ENCODE peak calls at places on chromosomes 6 and 20, in ten cellular contexts. D is ascending aorta, K is IMR-90, O is aorta, V is gastrocnemius medialis, Y is psoas muscle, G is choroid plexus epithelial cell, R is HepG2, B is PC-9, L is HFF-Myc. H is an unnamed sample.

GRCh38 chr6:51526049-51526448 is 561.4 kb downstream of the PKHD1 start:
- DNase-seq in D (no peak), K (no peak), O (no peak), V (no peak), Y (no peak), G (no peak), R (no peak), B (no peak), L (no peak), H (no peak)

GRCh38 chr20:32493356-32493755 is 91.8 kb downstream of the NOL4L start:
- DNase-seq in D (no peak), K (no peak), O (peak), V (no peak), Y (no peak), G (no peak), R (no peak), B (no peak), L (no peak), H (no peak)

GRCh38 chr20:38211200-38212097 is 46.4 kb upstream of the TGM2 start:
- DNase-seq in D (no peak), K (no peak), O (peak), V (no peak), Y (no peak), G (no peak), R (no peak), B (no peak), L (no peak), H (no peak)

GRCh38 chr20:8370774-8371173 is 238.7 kb downstream of the PLCB1 start:
- DNase-seq in D (no peak), K (no peak), O (no peak), V (no peak), Y (no peak), G (no peak), R (no peak), B (no peak), L (no peak), H (no peak)

GRCh38 chr6:41970436-41970846 is 28.8 kb upstream of the CCND3 start:
- DNase-seq in D (no peak), K (peak), O (no peak), V (peak), Y (peak), G (peak), R (no peak), B (no peak), L (no peak), H (no peak)

GRCh38 chr6:28240517-28240916 is 11.6 kb downstream of the ZKSCAN4 start:
- DNase-seq in D (no peak), K (peak), O (no peak), V (no peak), Y (no peak), G (no peak), R (no peak), B (no peak), L (no peak), H (no peak)

GRCh38 chr6:131136021-131136847 is 967 bp downstream of the AKAP7 start:
- DNase-seq in D (no peak), K (peak), O (no peak), V (peak), Y (no peak), G (peak), R (peak), B (no peak), L (no peak), H (peak)

GRCh38 chr6:84258268-84258667 is 30.8 kb upstream of the CEP162 start:
- DNase-seq in D (no peak), K (no peak), O (no peak), V (no peak), Y (no peak), G (peak), R (no peak), B (no peak), L (no peak), H (no peak)

GRCh38 chr20:25310921-25311728 is 63.2 kb downstream of the PYGB start:
- DNase-seq in D (peak), K (peak), O (peak), V (no peak), Y (no peak), G (peak), R (peak), B (no peak), L (no peak), H (peak)

GRCh38 chr6:69816569-69816968 is 19.8 kb upstream of the LMBRD1 start:
- DNase-seq in D (no peak), K (no peak), O (no peak), V (no peak), Y (no peak), G (no peak), R (no peak), B (no peak), L (no peak), H (no peak)

GRCh38 chr6:38679668-38680067 is 23.3 kb downstream of the GLO1 start:
- DNase-seq in D (no peak), K (no peak), O (no peak), V (no peak), Y (no peak), G (no peak), R (no peak), B (no peak), L (no peak), H (no peak)

GRCh38 chr6:99066041-99066440 is 118.3 kb upstream of the FBXL4 start:
- DNase-seq in D (no peak), K (no peak), O (no peak), V (no peak), Y (no peak), G (no peak), R (no peak), B (no peak), L (no peak), H (no peak)

GRCh38 chr20:1734269-1734858 is 76.8 kb upstream of the SIRPG start:
- DNase-seq in D (no peak), K (no peak), O (no peak), V (no peak), Y (no peak), G (peak), R (peak), B (no peak), L (no peak), H (no peak)

GRCh38 chr6:124741341-124741740 is 220.9 kb upstream of the RNF217 start:
- DNase-seq in D (no peak), K (peak), O (no peak), V (no peak), Y (no peak), G (no peak), R (no peak), B (no peak), L (no peak), H (no peak)

GRCh38 chr6:46626228-46626909 is 26.2 kb downstream of the CYP39A1 start:
- DNase-seq in D (no peak), K (peak), O (no peak), V (no peak), Y (no peak), G (peak), R (peak), B (no peak), L (no peak), H (no peak)

GRCh38 chr6:97958143-97958542 is 675.1 kb upstream of the MMS22L start:
- DNase-seq in D (no peak), K (no peak), O (no peak), V (peak), Y (peak), G (no peak), R (no peak), B (peak), L (no peak), H (no peak)

GRCh38 chr6:30007132-30007764 is 53.8 kb upstream of the POLR1H start:
- DNase-seq in D (no peak), K (no peak), O (peak), V (no peak), Y (peak), G (no peak), R (no peak), B (peak), L (no peak), H (peak)

GRCh38 chr20:51193066-51193772 is 170.3 kb upstream of the KCNG1 start:
- DNase-seq in D (no peak), K (peak), O (no peak), V (no peak), Y (no peak), G (peak), R (no peak), B (no peak), L (no peak), H (no peak)

GRCh38 chr6:110511401-110511800 is 35.0 kb upstream of the SLC22A16 start:
- DNase-seq in D (no peak), K (no peak), O (no peak), V (no peak), Y (no peak), G (no peak), R (no peak), B (no peak), L (no peak), H (no peak)

GRCh38 chr20:44068780-44069191 is 118.2 kb downstream of the JPH2 start:
- DNase-seq in D (peak), K (no peak), O (no peak), V (no peak), Y (no peak), G (no peak), R (no peak), B (no peak), L (no peak), H (no peak)

GRCh38 chr6:15389759-15390723 is 144.2 kb downstream of the JARID2 start:
- DNase-seq in D (no peak), K (peak), O (no peak), V (no peak), Y (no peak), G (peak), R (peak), B (peak), L (no peak), H (no peak)

GRCh38 chr6:117165921-117166499 is 99.3 kb upstream of the VGLL2 start:
- DNase-seq in D (no peak), K (no peak), O (no peak), V (no peak), Y (no peak), G (no peak), R (no peak), B (no peak), L (no peak), H (no peak)

GRCh38 chr6:71079707-71080106 is 122.8 kb upstream of the B3GAT2 start:
- DNase-seq in D (no peak), K (peak), O (no peak), V (no peak), Y (no peak), G (peak), R (no peak), B (no peak), L (no peak), H (no peak)

GRCh38 chr20:48198951-48199431 is 413.7 kb upstream of the SULF2 start:
- DNase-seq in D (no peak), K (no peak), O (no peak), V (no peak), Y (no peak), G (no peak), R (no peak), B (no peak), L (peak), H (no peak)

GRCh38 chr6:69867075-69867911 is 937 bp downstream of the COL19A1 start:
- DNase-seq in D (peak), K (peak), O (peak), V (peak), Y (peak), G (peak), R (peak), B (no peak), L (no peak), H (peak)

GRCh38 chr6:30356519-30356918 is 11.6 kb downstream of the RPP21 start:
- DNase-seq in D (no peak), K (no peak), O (no peak), V (no peak), Y (no peak), G (no peak), R (no peak), B (no peak), L (no peak), H (no peak)

GRCh38 chr20:36579996-36580545 is 6.7 kb downstream of the TGIF2 start:
- DNase-seq in D (no peak), K (peak), O (no peak), V (no peak), Y (no peak), G (peak), R (no peak), B (no peak), L (no peak), H (no peak)

GRCh38 chr6:26196846-26197683 is 109.8 kb downstream of the HFE start:
- DNase-seq in D (peak), K (peak), O (peak), V (peak), Y (peak), G (peak), R (peak), B (peak), L (peak), H (no peak)

GRCh38 chr6:163173741-163174140 is 240.8 kb upstream of the QKI start:
- DNase-seq in D (no peak), K (no peak), O (no peak), V (no peak), Y (no peak), G (no peak), R (no peak), B (no peak), L (no peak), H (no peak)

GRCh38 chr6:117919775-117920492 is 12.9 kb downstream of the SLC35F1 start:
- DNase-seq in D (no peak), K (no peak), O (peak), V (no peak), Y (peak), G (no peak), R (no peak), B (no peak), L (no peak), H (peak)

GRCh38 chr20:4972506-4973251 is 28.6 kb downstream of the SLC23A2 start:
- DNase-seq in D (no peak), K (no peak), O (no peak), V (no peak), Y (no peak), G (no peak), R (no peak), B (no peak), L (no peak), H (no peak)
- H3K4me3 ChIP-seq in D (peak), K (no peak), O (no peak), V (peak), Y (peak), G (peak), R (peak), B (no peak), L (peak), H (no peak)

DNA sequence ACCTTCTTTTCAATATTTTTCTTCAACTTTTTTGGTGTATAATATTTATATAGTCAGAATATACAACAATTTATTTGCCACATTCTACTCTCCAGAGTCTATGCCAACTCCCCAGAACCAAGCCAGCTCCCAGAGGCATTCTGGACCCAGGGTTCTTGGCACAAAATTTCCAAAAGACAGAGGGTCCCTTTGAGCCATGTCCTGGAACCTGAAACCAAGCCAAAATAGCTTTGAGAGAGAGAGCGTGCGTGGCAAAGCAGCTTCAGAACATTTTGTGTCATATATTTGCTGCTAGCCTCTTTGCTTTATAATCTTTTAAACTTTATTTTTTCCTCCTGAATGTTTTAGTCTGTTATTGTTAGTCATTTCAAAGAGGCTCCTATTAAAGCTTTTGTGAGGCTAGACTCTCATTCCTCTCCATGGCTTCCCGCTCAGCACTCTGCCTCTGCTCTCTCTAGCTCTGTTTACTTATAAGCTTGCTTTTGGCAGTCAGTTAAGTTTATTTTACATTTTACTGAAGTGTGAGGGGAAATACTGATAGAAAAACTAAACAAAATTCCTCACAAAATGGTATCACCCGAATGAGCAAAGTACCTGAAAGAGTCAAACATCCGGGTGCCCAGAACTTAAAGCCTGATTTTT is 605.2 kb upstream of the ID4 start:
- DNase-seq in D (no peak), K (no peak), O (no peak), V (no peak), Y (no peak), G (no peak), R (no peak), B (no peak), L (no peak), H (no peak)
- H3K4me3 ChIP-seq in D (no peak), K (no peak), O (no peak), V (no peak), Y (no peak), G (no peak), R (no peak), B (no peak), L (no peak), H (no peak)

GRCh38 chr6:151381722-151382121 is 9.6 kb downstream of the ZBTB2 start:
- DNase-seq in D (no peak), K (no peak), O (no peak), V (no peak), Y (no peak), G (no peak), R (no peak), B (no peak), L (no peak), H (no peak)

GRCh38 chr6:151379933-151380847 is 11.2 kb downstream of the ZBTB2 start:
- DNase-seq in D (peak), K (no peak), O (no peak), V (no peak), Y (peak), G (no peak), R (no peak), B (no peak), L (no peak), H (no peak)

GRCh38 chr6:151377095-151377494 is 14.3 kb downstream of the ZBTB2 start:
- DNase-seq in D (no peak), K (no peak), O (no peak), V (no peak), Y (no peak), G (no peak), R (no peak), B (no peak), L (no peak), H (no peak)

GRCh38 chr6:151384151-151384550 is 7.2 kb downstream of the ZBTB2 start:
- DNase-seq in D (no peak), K (no peak), O (no peak), V (no peak), Y (no peak), G (no peak), R (no peak), B (no peak), L (no peak), H (no peak)

DNA sequence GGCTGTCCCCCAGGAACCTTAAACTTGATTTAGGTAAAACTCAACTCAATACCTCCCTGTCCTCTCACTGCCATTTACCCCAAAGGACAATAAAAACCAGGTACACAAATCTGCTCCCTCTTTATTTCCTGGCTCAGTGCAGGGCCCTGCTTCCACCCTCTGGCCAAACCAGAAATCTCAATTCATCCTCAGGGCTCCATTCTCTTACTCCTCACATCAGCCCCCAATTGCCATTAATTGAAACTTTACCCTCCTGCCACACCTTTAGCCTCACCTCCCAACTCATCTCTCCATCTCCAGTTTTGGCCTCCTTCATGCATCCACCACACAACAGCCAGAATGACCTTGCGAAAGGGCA is 10.5 kb downstream of the ZBTB2 start:
- DNase-seq in D (no peak), K (no peak), O (no peak), V (no peak), Y (no peak), G (no peak), R (no peak), B (no peak), L (no peak), H (no peak)
- H3K4me3 ChIP-seq in D (no peak), K (no peak), O (no peak), V (no peak), Y (no peak), G (no peak), R (no peak), B (no peak), L (no peak), H (no peak)

GRCh38 chr20:31475472-31476312 is 604 bp downstream of the REM1 start:
- DNase-seq in D (no peak), K (no peak), O (peak), V (no peak), Y (no peak), G (no peak), R (no peak), B (no peak), L (no peak), H (no peak)
- H3K4me3 ChIP-seq in D (peak), K (no peak), O (peak), V (peak), Y (peak), G (no peak), R (no peak), B (no peak), L (no peak), H (no peak)

GRCh38 chr20:62359491-62360121 is 7.5 kb downstream of the LAMA5 start:
- DNase-seq in D (peak), K (no peak), O (peak), V (peak), Y (peak), G (peak), R (no peak), B (no peak), L (no peak), H (no peak)

GRCh38 chr20:62356948-62357667 is 10.0 kb downstream of the LAMA5 start:
- DNase-seq in D (peak), K (peak), O (peak), V (no peak), Y (peak), G (peak), R (no peak), B (peak), L (no peak), H (no peak)

GRCh38 chr20:62358171-62358719 is 8.9 kb downstream of the LAMA5 start:
- DNase-seq in D (no peak), K (no peak), O (peak), V (peak), Y (peak), G (no peak), R (no peak), B (peak), L (no peak), H (peak)

GRCh38 chr20:62357681-62358080 is 9.4 kb downstream of the LAMA5 start:
- DNase-seq in D (no peak), K (no peak), O (no peak), V (no peak), Y (peak), G (no peak), R (no peak), B (no peak), L (no peak), H (no peak)

DNA sequence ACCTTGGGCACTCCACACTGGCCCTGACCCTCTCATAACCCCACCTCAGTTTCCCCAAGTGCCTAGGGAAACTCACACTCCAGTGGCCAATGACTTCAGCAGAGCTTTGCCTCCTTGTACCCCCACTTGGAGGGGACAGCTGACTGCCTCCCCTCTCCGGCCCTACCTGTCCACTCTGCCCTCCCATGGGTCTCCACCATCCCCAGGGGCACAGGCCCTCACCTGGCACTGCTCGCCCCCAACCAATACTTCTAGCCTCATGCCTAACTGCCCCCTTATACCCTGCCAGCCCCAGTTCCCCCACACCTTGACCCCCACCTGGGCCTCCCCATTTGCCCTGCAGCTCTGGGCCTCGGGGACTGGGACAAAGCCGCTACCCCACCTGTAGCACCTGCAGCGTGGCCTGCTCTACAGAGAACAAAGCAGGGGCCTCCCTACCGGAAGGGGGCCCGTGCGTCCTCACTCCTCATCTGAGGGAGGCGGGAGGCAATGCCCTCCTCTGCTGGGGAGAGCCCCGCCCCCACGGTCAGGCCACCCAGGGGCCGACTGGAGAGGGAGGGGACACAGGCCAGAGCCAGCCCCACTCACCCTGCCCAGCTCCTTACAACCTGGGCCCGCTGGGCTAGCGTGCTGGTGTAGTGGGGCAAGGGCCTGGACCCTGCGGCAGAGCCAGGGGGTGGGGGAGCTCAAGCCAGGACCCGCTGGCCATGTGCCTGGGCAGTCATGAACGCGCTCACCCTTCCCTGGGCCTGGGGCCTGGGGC is 8.2 kb downstream of the LAMA5 start:
- DNase-seq in D (no peak), K (no peak), O (peak), V (no peak), Y (no peak), G (no peak), R (no peak), B (peak), L (no peak), H (no peak)
- H3K4me3 ChIP-seq in D (no peak), K (no peak), O (no peak), V (peak), Y (peak), G (no peak), R (no peak), B (peak), L (no peak), H (no peak)

DNA sequence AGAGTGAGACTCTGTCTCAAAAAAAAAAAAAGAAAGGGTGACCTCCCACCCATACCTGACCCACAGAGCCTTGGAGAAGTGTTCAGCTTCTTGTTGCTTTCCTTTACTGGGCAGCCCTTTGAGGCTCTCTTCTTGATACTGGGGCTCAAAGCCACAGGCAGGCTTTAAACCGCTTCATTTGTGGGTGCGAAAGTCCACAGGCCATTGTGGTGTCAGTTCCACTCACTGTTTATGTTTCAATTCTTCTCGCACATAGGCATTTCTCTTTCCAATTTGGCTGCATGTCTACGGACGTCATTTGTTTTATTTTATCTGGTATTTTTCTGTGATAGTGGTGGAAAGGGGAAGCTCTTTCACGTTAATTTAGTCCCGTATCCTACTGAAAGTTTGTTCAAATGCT is 34.6 kb downstream of the PPARD start:
- DNase-seq in D (no peak), K (peak), O (no peak), V (no peak), Y (no peak), G (peak), R (no peak), B (no peak), L (no peak), H (no peak)
- H3K4me3 ChIP-seq in D (no peak), K (peak), O (no peak), V (no peak), Y (no peak), G (no peak), R (no peak), B (no peak), L (no peak), H (no peak)

H was measured in body of pancreas.